ENCODE peak calls at places on chromosome 15, in four cellular contexts. P is GM12878, K is SK-N-SH, W is keratinocyte. R is an unnamed sample.

GRCh38 chr15:38367476-38367875 is 86.5 kb upstream of the FAM98B start:
- DNase-seq in P (no peak), K (no peak), W (no peak), R (no peak)

GRCh38 chr15:35690698-35691116 is 144.7 kb upstream of the DPH6 start:
- DNase-seq in P (no peak), K (no peak), W (no peak), R (no peak)

GRCh38 chr15:77386626-77387025 is 33.3 kb downstream of the PEAK1 start:
- DNase-seq in P (no peak), K (no peak), W (no peak), R (no peak)

GRCh38 chr15:86256628-86257027 is 177.0 kb downstream of the AGBL1 start:
- DNase-seq in P (no peak), K (peak; percentile 64), W (no peak), R (no peak)

GRCh38 chr15:61879219-61879618 is 181.0 kb downstream of the VPS13C start:
- DNase-seq in P (no peak), K (no peak), W (no peak), R (no peak)

GRCh38 chr15:95249524-95249923 is 1018.2 kb downstream of the MCTP2 start:
- DNase-seq in P (no peak), K (no peak), W (no peak), R (no peak)

GRCh38 chr15:81480645-81481053 is 106.6 kb upstream of the TMC3 start:
- DNase-seq in P (peak; percentile 11), K (peak; percentile 40), W (peak; percentile 7), R (peak; percentile 39)

GRCh38 chr15:58438956-58439355 is 7.2 kb downstream of the LIPC start:
- DNase-seq in P (no peak), K (peak; percentile 63), W (no peak), R (no peak)

GRCh38 chr15:69602095-69602494 is 149.5 kb downstream of the RPLP1 start:
- DNase-seq in P (no peak), K (no peak), W (no peak), R (no peak)

GRCh38 chr15:37031198-37031597 is 69.2 kb downstream of the MEIS2 start:
- DNase-seq in P (no peak), K (no peak), W (no peak), R (no peak)

GRCh38 chr15:57655809-57656208 is 50.7 kb upstream of the POLR2M start:
- DNase-seq in P (no peak), K (no peak), W (no peak), R (no peak)

GRCh38 chr15:67303490-67304363 is 49.1 kb downstream of the IQCH start:
- DNase-seq in P (peak; percentile 24), K (peak; percentile 6), W (no peak), R (no peak)

GRCh38 chr15:63909819-63910437 is 76.2 kb upstream of the HERC1 start:
- DNase-seq in P (no peak), K (peak; percentile 64), W (no peak), R (no peak)

GRCh38 chr15:52326758-52327157 is 31.2 kb upstream of the MYO5C start:
- DNase-seq in P (no peak), K (no peak), W (no peak), R (no peak)

GRCh38 chr15:31256385-31257265 is 70.0 kb upstream of the KLF13 start:
- DNase-seq in P (no peak), K (no peak), W (no peak), R (no peak)

GRCh38 chr15:23629234-23629805 is 18.3 kb downstream of the MAGEL2 start:
- DNase-seq in P (no peak), K (peak; percentile 38), W (no peak), R (no peak)

GRCh38 chr15:51227967-51228783 is 110.2 kb downstream of the CYP19A1 start:
- DNase-seq in P (peak; percentile 76), K (no peak), W (peak; percentile 23), R (no peak)

GRCh38 chr15:51718199-51718598 is 19.3 kb downstream of the LYSMD2 start:
- DNase-seq in P (no peak), K (no peak), W (no peak), R (no peak)

GRCh38 chr15:72851586-72851985 is 68.0 kb upstream of the ADPGK start:
- DNase-seq in P (no peak), K (no peak), W (no peak), R (no peak)

GRCh38 chr15:85757939-85758654 is 36.6 kb downstream of the KLHL25 start:
- DNase-seq in P (no peak), K (no peak), W (no peak), R (no peak)

GRCh38 chr15:40873625-40874561 is at the start of gene RHOV:
- DNase-seq in P (no peak), K (peak; percentile 92), W (no peak), R (no peak)

GRCh38 chr15:65824031-65824743 is 32.1 kb upstream of the DENND4A start:
- DNase-seq in P (no peak), K (peak; percentile 71), W (no peak), R (no peak)

GRCh38 chr15:43518073-43518761 is 809 bp downstream of the MAP1A start:
- DNase-seq in P (no peak), K (peak; percentile 70), W (no peak), R (no peak)

GRCh38 chr15:61702224-61703120 is 357.8 kb downstream of the VPS13C start:
- DNase-seq in P (no peak), K (no peak), W (no peak), R (no peak)

GRCh38 chr15:76057332-76058000 is 2.3 kb upstream of the TMEM266 start:
- DNase-seq in P (no peak), K (peak; percentile 59), W (no peak), R (no peak)

GRCh38 chr15:44719293-44719999 is 8.1 kb downstream of the B2M start:
- DNase-seq in P (peak; percentile 91), K (no peak), W (no peak), R (no peak)

GRCh38 chr15:40062816-40063562 is 24.0 kb upstream of the SRP14 start:
- DNase-seq in P (no peak), K (no peak), W (no peak), R (no peak)

GRCh38 chr15:96559087-96559486 is 228.6 kb downstream of the NR2F2 start:
- DNase-seq in P (no peak), K (no peak), W (no peak), R (no peak)

GRCh38 chr15:61227269-61228024 is 1.7 kb downstream of the RORA start:
- DNase-seq in P (no peak), K (peak; percentile 76), W (no peak), R (no peak)

GRCh38 chr15:92021765-92022164 is 168.3 kb downstream of the SLCO3A1 start:
- DNase-seq in P (no peak), K (no peak), W (no peak), R (no peak)

GRCh38 chr15:72964542-72964941 is 87.7 kb upstream of the NEO1 start:
- DNase-seq in P (no peak), K (no peak), W (no peak), R (no peak)

GRCh38 chr15:44308874-44309273 is 20.4 kb downstream of the GOLM2 start:
- DNase-seq in P (no peak), K (no peak), W (no peak), R (no peak)

GRCh38 chr15:74265046-74265639 is 29.0 kb downstream of the CCDC33 start:
- DNase-seq in P (no peak), K (no peak), W (no peak), R (no peak)

GRCh38 chr15:31408724-31409123 is 82.1 kb downstream of the KLF13 start:
- DNase-seq in P (no peak), K (no peak), W (no peak), R (no peak)

DNA sequence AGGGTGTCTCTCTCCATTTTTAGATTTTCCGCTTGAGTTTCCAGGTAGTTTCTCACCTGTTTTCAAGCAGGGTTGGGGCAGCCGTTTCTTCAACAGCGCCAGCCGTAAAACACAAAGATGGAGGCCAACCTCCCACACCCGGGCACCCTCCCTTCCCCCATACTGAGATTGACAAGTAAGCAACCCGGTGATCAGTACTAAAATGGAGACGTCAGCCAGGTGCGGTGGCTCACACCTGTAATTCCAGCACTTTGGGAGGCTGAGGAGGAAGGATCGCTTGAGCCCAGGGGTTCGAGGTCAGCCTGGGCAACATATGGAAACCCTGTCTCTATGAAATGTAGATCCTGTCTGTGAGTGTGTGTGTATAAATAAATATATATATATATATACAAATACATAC is 903 bp upstream of the ZSCAN2 start:
- DNase-seq in P (no peak), K (no peak), W (no peak), R (no peak)
- H3K9ac ChIP-seq in P (no peak overlapping the region), K (no peak overlapping the region), W (no peak overlapping the region), R (no peak overlapping the region)

GRCh38 chr15:71048913-71049675 is 66.2 kb upstream of the THSD4 start:
- DNase-seq in P (no peak), K (no peak), W (peak; percentile 53), R (no peak)
- H3K27ac ChIP-seq in P (no peak overlapping the region), K (peak overlapping the region; percentile 97), W (peak overlapping the region; percentile 89), R (no peak overlapping the region)

DNA sequence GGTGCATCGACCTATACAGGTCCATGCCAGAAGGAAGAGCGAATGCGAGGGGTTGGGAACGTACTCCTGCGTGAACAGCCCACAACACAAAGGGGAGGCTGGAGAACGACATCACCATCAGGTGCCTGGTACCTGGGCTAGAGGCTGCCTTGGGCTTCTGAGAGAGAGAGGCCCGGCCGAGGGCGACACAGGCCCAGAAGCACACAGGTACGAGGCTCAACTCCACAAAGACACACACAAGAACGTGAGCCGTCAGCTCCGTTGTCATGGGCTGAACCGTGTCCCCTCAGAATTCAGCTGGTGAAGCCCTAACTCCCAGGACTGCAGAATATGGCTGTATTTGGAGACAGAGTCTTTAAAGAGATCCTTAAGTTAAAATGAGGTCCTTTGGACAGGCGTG is 134.3 kb downstream of the ATP10A start:
- DNase-seq in P (no peak), K (no peak), W (no peak), R (no peak)
- H3K4me3 ChIP-seq in P (no peak overlapping the region), K (no peak overlapping the region), W (no peak overlapping the region), R (no peak overlapping the region)

GRCh38 chr15:48759921-48760320 is 50.9 kb downstream of the CEP152 start:
- DNase-seq in P (no peak), K (no peak), W (peak; percentile 26), R (no peak)

GRCh38 chr15:48761393-48762158 is 49.3 kb downstream of the CEP152 start:
- DNase-seq in P (no peak), K (no peak), W (no peak), R (no peak)

GRCh38 chr15:48766196-48766595 is 44.7 kb downstream of the CEP152 start:
- DNase-seq in P (no peak), K (no peak), W (no peak), R (no peak)

GRCh38 chr15:48765007-48765406 is 45.9 kb downstream of the CEP152 start:
- DNase-seq in P (no peak), K (no peak), W (no peak), R (no peak)
- H3K9ac ChIP-seq in P (no peak overlapping the region), K (no peak overlapping the region), W (no peak overlapping the region), R (no peak overlapping the region)

DNA sequence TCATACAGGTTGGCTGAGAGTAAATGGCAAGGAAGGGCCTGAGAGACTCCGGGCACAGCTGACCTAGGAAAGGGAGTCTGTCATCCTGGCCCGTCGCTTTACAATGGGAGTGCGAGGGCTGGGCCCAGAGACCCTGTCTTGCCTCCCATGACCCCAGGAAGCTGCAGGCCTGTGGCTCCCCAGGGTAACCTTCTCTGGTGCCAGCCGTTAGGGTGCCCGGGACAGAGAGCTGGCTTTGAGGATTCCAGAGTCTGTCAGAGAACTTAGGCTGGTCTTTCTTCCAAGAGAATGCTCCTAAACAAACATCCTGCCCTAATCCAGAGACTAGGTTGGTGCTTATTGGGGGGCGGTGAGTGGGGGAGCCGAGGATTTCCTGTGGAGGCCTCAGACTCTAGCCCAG is 18.5 kb downstream of the ZNF710 start:
- DNase-seq in P (no peak), K (no peak), W (no peak), R (no peak)
- H3K27ac ChIP-seq in P (peak overlapping the region; percentile 37), K (no peak overlapping the region), W (no peak overlapping the region), R (no peak overlapping the region)

GRCh38 chr15:100596792-100597191 is 5.2 kb downstream of the LINS1 start:
- DNase-seq in P (peak; percentile 74), K (no peak), W (peak; percentile 55), R (no peak)
- H3K4me3 ChIP-seq in P (peak overlapping the region; percentile 55), K (no peak overlapping the region), W (peak overlapping the region; percentile 39), R (no peak overlapping the region)

R was measured in SK-N-MC.